ENCODE peak calls at places on chromosomes 12 and 14, in four cellular contexts. One of them, this sample, is unnamed.
A peak's percentile ranks its signal among the peaks of the same experiment; 100 is the strongest.

GRCh38 chr14:34592623-34593022 is 37.3 kb downstream of the SNX6 start:
- DNase-seq in body of pancreas: no peak
- DNase-seq in IMR-90: no peak
- DNase-seq in WTC11: no peak
- DNase-seq in this sample: no peak

GRCh38 chr14:98578204-98578603 is 693.8 kb downstream of the BCL11B start:
- DNase-seq in body of pancreas: no peak
- DNase-seq in IMR-90: no peak
- DNase-seq in WTC11: no peak
- DNase-seq in this sample: no peak

GRCh38 chr12:105573574-105573973 is 243.1 kb downstream of the C12orf75 start:
- DNase-seq in IMR-90: no peak
- DNase-seq in WTC11: no peak
- DNase-seq in body of pancreas: no peak
- DNase-seq in this sample: no peak

GRCh38 chr12:63822352-63822751 is 22.1 kb upstream of the SRGAP1 start:
- DNase-seq in IMR-90: peak; percentile 82
- DNase-seq in body of pancreas: no peak
- DNase-seq in WTC11: no peak
- DNase-seq in this sample: no peak

GRCh38 chr12:118259079-118259478 is 113.6 kb downstream of the TAOK3 start:
- DNase-seq in body of pancreas: peak; percentile 7
- DNase-seq in WTC11: no peak
- DNase-seq in IMR-90: peak; percentile 25
- DNase-seq in this sample: no peak

GRCh38 chr12:54734196-54734950 is 86.2 kb upstream of the DCD start:
- DNase-seq in WTC11: no peak
- DNase-seq in IMR-90: no peak
- DNase-seq in body of pancreas: peak; percentile 60
- DNase-seq in this sample: no peak

GRCh38 chr14:96126783-96127271 is 77.8 kb upstream of the BDKRB2 start:
- DNase-seq in IMR-90: peak; percentile 55
- DNase-seq in WTC11: no peak
- DNase-seq in body of pancreas: no peak
- DNase-seq in this sample: no peak

GRCh38 chr12:1117970-1118563 is 127.0 kb downstream of the ERC1 start:
- DNase-seq in IMR-90: peak; percentile 79
- DNase-seq in body of pancreas: peak; percentile 89
- DNase-seq in WTC11: peak; percentile 66
- DNase-seq in this sample: peak; percentile 67

GRCh38 chr14:26180221-26180620 is 417.6 kb downstream of the NOVA1 start:
- DNase-seq in IMR-90: no peak
- DNase-seq in WTC11: no peak
- DNase-seq in body of pancreas: no peak
- DNase-seq in this sample: no peak

GRCh38 chr12:51391047-51391837 is at the start of gene GALNT6:
- DNase-seq in WTC11: peak; percentile 79
- DNase-seq in IMR-90: no peak
- DNase-seq in body of pancreas: peak; percentile 89
- DNase-seq in this sample: peak; percentile 74

GRCh38 chr14:105107351-105107750 is 42.1 kb upstream of the GPR132 start:
- DNase-seq in IMR-90: no peak
- DNase-seq in body of pancreas: no peak
- DNase-seq in WTC11: no peak
- DNase-seq in this sample: no peak

GRCh38 chr14:63727736-63728728 is at the start of gene SGPP1:
- DNase-seq in IMR-90: peak; percentile 55
- DNase-seq in body of pancreas: peak; percentile 92
- DNase-seq in WTC11: peak; percentile 72
- DNase-seq in this sample: peak; percentile 85
- TF ChIP-seq CTCF in IMR-90: peak; percentile 31
- TF ChIP-seq CTCF in body of pancreas: no peak
- TF ChIP-seq CTCF in WTC11: no peak
- TF ChIP-seq CTCF in this sample: no peak

DNA sequence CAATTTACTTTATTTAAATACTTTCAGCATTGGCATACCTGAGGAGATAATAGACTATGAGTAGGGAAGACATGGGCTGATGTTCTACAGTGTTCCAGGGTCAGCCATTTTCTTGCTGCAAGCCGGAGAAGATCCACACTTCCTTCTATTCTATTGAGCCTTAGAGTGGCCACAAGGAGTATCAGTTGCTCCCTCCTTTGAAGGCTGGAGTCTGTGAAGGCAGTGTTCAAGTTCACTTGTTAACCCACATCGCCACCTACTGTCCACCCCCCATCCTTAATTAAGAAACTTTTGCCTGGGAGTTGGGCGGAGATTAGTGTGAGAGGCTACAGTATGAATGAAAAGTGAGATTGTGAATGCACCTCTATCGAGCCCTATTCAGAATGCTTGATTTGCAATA is 666.6 kb downstream of the NRXN3 start:
- DNase-seq in IMR-90: peak; percentile 52
- DNase-seq in body of pancreas: peak; percentile 66
- DNase-seq in WTC11: peak; percentile 78
- DNase-seq in this sample: peak; percentile 78
- TF ChIP-seq CTCF in IMR-90: peak; percentile 37
- TF ChIP-seq CTCF in body of pancreas: peak; percentile 36
- TF ChIP-seq CTCF in WTC11: peak; percentile 51
- TF ChIP-seq CTCF in this sample: peak; percentile 73

DNA sequence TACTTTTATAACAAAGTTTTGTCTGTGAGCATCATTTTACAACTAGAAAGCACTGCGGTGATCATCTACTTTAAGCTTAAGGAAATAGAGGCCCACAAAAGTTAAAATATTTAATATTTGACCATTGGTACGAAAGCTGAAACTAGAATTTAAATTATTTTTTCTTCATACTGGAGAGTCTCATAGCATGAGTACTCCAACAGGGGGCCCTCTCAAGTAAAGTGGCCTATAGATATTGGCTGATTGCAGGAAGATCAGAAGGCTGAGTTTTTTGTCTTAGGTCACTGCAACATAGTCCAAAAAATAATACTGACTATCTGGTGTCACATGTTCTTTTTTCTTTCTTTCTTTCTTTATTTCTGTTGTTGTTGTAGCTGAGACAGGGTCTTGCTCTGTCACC is 75.3 kb upstream of the ZDHHC17 start:
- DNase-seq in body of pancreas: no peak
- DNase-seq in IMR-90: no peak
- DNase-seq in WTC11: no peak
- DNase-seq in this sample: no peak
- TF ChIP-seq CTCF in body of pancreas: no peak
- TF ChIP-seq CTCF in IMR-90: peak; percentile 24
- TF ChIP-seq CTCF in WTC11: no peak
- TF ChIP-seq CTCF in this sample: peak; percentile 23

DNA sequence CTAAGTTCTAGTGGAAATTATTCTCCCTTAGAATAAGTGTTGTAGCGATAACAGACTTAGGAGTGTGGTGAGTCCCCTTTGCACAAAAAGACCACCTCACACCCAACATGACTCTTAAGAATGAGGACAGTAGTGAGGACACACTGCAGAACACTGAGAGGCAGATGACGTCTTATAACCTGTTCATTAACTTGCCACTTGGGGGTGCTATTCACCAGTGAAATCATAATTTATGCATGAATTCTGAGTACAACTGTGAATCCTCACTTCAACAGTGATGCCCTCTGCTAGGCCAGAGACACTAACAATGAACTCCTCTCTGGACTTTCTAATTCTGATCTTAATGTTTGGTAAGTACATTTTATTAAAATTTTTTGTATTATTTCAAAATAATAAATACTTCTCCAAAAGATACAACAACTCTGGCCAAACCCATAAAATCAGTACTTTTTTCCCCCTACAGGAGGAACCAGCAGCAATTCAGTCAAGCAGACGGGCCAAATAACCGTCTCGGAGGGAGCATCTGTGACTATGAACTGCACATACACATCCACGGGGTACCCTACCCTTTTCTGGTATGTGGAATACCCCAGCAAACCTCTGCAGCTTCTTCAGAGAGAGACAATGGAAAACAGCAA is 274.7 kb downstream of the DAD1 start:
- DNase-seq in body of pancreas: peak; percentile 8
- DNase-seq in WTC11: no peak
- DNase-seq in IMR-90: peak; percentile 62
- DNase-seq in this sample: peak; percentile 57
- TF ChIP-seq CTCF in body of pancreas: peak; percentile 33
- TF ChIP-seq CTCF in WTC11: peak; percentile 73
- TF ChIP-seq CTCF in IMR-90: peak; percentile 65
- TF ChIP-seq CTCF in this sample: peak; percentile 41

DNA sequence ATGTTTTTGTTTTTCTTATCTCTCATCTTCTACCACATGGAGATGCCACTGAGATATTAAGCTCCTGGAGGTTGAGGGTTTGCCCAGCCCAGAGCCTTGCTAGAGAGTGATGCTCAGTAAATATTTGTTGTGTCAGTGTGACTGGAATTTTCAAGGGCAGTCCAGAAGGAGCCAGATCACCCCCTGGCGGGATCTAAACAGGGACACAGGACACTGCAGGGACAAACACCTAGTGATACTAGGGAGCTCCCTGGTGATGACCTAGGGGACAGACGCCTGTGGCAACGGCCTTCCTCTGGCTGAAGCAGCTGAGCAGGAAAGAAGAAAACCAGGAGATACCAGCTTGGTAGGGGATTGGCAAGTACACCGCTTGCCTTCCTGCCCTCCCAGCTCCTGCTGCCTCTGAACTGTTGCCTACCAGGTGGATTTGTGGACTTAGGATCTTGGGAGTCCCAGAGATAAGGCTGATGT is 714.4 kb upstream of the TBX3 start:
- DNase-seq in body of pancreas: no peak
- DNase-seq in IMR-90: no peak
- DNase-seq in WTC11: no peak
- DNase-seq in this sample: no peak
- TF ChIP-seq CTCF in body of pancreas: no peak
- TF ChIP-seq CTCF in IMR-90: peak; percentile 5
- TF ChIP-seq CTCF in WTC11: no peak
- TF ChIP-seq CTCF in this sample: no peak

DNA sequence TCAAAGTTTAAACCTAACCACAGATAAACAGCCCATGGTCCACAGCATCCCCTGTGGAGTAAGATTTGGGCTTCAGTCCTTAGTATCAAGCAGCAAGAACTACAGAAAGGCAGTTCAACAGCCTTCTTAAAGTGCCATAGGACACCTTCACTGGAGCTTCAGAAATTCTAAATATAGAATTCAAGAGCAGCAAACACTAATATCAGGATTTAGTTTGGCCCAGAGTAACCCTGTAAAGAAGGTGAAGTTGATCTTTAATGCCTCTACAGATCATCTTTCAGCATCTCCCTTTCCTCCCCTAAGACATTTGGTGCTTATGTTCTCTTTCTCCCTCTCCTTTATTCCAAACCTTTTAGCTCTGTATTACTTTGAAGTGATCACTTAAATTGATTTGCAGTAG is 59.5 kb upstream of the ARHGAP5 start:
- DNase-seq in IMR-90: no peak
- DNase-seq in body of pancreas: no peak
- DNase-seq in WTC11: no peak
- DNase-seq in this sample: no peak
- TF ChIP-seq CTCF in IMR-90: no peak
- TF ChIP-seq CTCF in body of pancreas: no peak
- TF ChIP-seq CTCF in WTC11: no peak
- TF ChIP-seq CTCF in this sample: no peak

GRCh38 chr12:59182191-59182590 is 261.9 kb upstream of the LRIG3 start:
- DNase-seq in IMR-90: no peak
- DNase-seq in WTC11: no peak
- DNase-seq in body of pancreas: no peak
- DNase-seq in this sample: no peak

GRCh38 chr12:59181378-59181777 is 261.1 kb upstream of the LRIG3 start:
- DNase-seq in WTC11: no peak
- DNase-seq in IMR-90: no peak
- DNase-seq in body of pancreas: no peak
- DNase-seq in this sample: no peak

GRCh38 chr12:59182660-59183455 is 262.6 kb upstream of the LRIG3 start:
- DNase-seq in IMR-90: peak; percentile 3
- DNase-seq in WTC11: no peak
- DNase-seq in body of pancreas: no peak
- DNase-seq in this sample: no peak

GRCh38 chr12:59173696-59174095 is 253.4 kb upstream of the LRIG3 start:
- DNase-seq in body of pancreas: no peak
- DNase-seq in WTC11: no peak
- DNase-seq in IMR-90: peak; percentile 8
- DNase-seq in this sample: no peak

DNA sequence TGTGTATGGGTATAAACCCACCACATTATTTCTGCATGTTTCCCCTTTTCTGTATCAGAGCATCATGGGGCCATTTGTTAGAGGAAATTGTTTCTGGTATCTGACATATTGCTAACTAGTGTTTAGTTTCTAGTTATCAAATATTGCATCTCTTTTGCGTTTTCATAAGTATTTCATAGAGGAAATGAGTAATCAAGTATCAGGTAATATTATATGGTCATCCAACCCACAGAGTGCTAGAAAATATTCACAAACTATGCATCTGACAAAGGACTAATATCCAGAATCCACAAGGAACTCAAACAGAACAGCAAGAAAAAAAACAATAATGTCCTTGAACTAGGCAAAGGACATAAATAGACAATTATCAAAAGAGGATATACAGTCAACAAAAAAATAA is 258.9 kb upstream of the LRIG3 start:
- DNase-seq in body of pancreas: no peak
- DNase-seq in IMR-90: no peak
- DNase-seq in WTC11: no peak
- DNase-seq in this sample: no peak
- TF ChIP-seq CTCF in body of pancreas: no peak
- TF ChIP-seq CTCF in IMR-90: no peak
- TF ChIP-seq CTCF in WTC11: no peak
- TF ChIP-seq CTCF in this sample: no peak

This sample was measured in Calu3.